ENCODE peak calls at places on chromosomes 6 and 20, in five cellular contexts. H is myocyte; F is Ammon's horn; V is NCI-H748 treated with DMSO at 0.1 percent for 48 hours; J is activated CD4-positive, CD25-positive, alpha-beta regulatory T cell treated with anti-CD3 and anti-CD28 coated beads, Interleukin-2, amount 50 U/mL, for 72 hours. S is an unnamed sample.

GRCh38 chr6:20771427-20771826 is 237.2 kb downstream of the CDKAL1 start:
- DNase-seq in H (no peak), F (no peak), V (no peak), J (no peak), S (no peak)

GRCh38 chr20:3174442-3175263 is 1.3 kb upstream of the LZTS3 start:
- DNase-seq in H (no peak), F (no peak), V (peak; percentile 18), J (no peak), S (no peak)

GRCh38 chr20:54103762-54104600 is 33.6 kb upstream of the BCAS1 start:
- DNase-seq in H (no peak), F (no peak), V (no peak), J (no peak), S (no peak)

GRCh38 chr6:47080083-47080596 is 38.0 kb upstream of the ADGRF1 start:
- DNase-seq in H (no peak), F (no peak), V (no peak), J (no peak), S (no peak)

GRCh38 chr20:50704514-50704913 is 13.2 kb upstream of the RIPOR3 start:
- DNase-seq in H (no peak), F (no peak), V (no peak), J (no peak), S (no peak)

GRCh38 chr6:112400282-112400681 is 53.2 kb downstream of the RFPL4B start:
- DNase-seq in H (no peak), F (no peak), V (no peak), J (no peak), S (no peak)

GRCh38 chr6:165649701-165650137 is 13.3 kb downstream of the PDE10A start:
- DNase-seq in H (peak; percentile 23), F (no peak), V (no peak), J (no peak), S (no peak)

GRCh38 chr6:125533710-125534397 is 215.6 kb upstream of the HEY2 start:
- DNase-seq in H (no peak), F (no peak), V (no peak), J (no peak), S (no peak)

GRCh38 chr6:149566372-149567193 is at the start of gene GINM1:
- DNase-seq in H (peak; percentile 41), F (peak; percentile 31), V (peak; percentile 30), J (peak; percentile 63), S (peak; percentile 72)

GRCh38 chr6:157761331-157761921 is 61.6 kb upstream of the SNX9 start:
- DNase-seq in H (peak; percentile 33), F (no peak), V (no peak), J (no peak), S (no peak)

GRCh38 chr6:22442826-22443225 is 126.5 kb upstream of the HDGFL1 start:
- DNase-seq in H (peak; percentile 47), F (no peak), V (peak; percentile 49), J (no peak), S (no peak)